ENCODE peak calls at places on chromosomes 6 and 20, in five cellular contexts. Q is mesendoderm, F is H1, S is neuronal stem cell, E is mesenchymal stem cell. O is an unnamed sample.

GRCh38 chr20:10359621-10360040 is 74.4 kb downstream of the MKKS start:
- DNase-seq in E (no peak), Q (no peak), F (no peak), S (no peak), O (peak)

GRCh38 chr20:41249371-41249770 is 68.2 kb downstream of the ZHX3 start:
- DNase-seq in S (peak), E (peak), Q (no peak), F (no peak), O (peak)

GRCh38 chr6:157861814-157862213 is 38.8 kb downstream of the SNX9 start:
- DNase-seq in S (no peak), Q (no peak), E (peak), F (no peak), O (peak)

GRCh38 chr6:40755046-40755681 is 168.0 kb upstream of the LRFN2 start:
- DNase-seq in Q (peak), S (no peak), E (peak), F (no peak), O (peak)

GRCh38 chr6:160462551-160463109 is 114.5 kb downstream of the SLC22A3 start:
- DNase-seq in E (peak), F (no peak), S (no peak), Q (no peak), O (peak)

GRCh38 chr20:36744764-36745191 is 1.1 kb downstream of the NDRG3 start:
- DNase-seq in S (no peak), Q (peak), F (no peak), E (no peak), O (peak)

GRCh38 chr6:128432394-128432793 is 88.0 kb downstream of the PTPRK start:
- DNase-seq in S (no peak), F (no peak), E (peak), Q (no peak), O (peak)

GRCh38 chr20:32494498-32495216 is 90.5 kb downstream of the NOL4L start:
- DNase-seq in S (no peak), F (no peak), E (no peak), Q (no peak), O (no peak)

GRCh38 chr20:63265891-63266515 is 6.6 kb upstream of the ARFGAP1 start:
- DNase-seq in F (no peak), E (no peak), S (no peak), Q (no peak), O (peak)

GRCh38 chr20:35286077-35286898 is 1.7 kb upstream of the EIF6 start:
- DNase-seq in E (no peak), F (no peak), S (no peak), Q (no peak), O (no peak)

GRCh38 chr20:5545381-5545941 is 204.7 kb upstream of the SHLD1 start:
- DNase-seq in S (no peak), Q (no peak), E (no peak), F (no peak), O (no peak)

GRCh38 chr6:33208089-33208967 is at the start of gene RING1:
- DNase-seq in E (peak), F (peak), Q (peak), S (peak), O (peak)

GRCh38 chr6:142313284-142313683 is 11.5 kb downstream of the ADGRG6 start:
- DNase-seq in Q (no peak), E (peak), F (no peak), S (no peak), O (peak)

DNA sequence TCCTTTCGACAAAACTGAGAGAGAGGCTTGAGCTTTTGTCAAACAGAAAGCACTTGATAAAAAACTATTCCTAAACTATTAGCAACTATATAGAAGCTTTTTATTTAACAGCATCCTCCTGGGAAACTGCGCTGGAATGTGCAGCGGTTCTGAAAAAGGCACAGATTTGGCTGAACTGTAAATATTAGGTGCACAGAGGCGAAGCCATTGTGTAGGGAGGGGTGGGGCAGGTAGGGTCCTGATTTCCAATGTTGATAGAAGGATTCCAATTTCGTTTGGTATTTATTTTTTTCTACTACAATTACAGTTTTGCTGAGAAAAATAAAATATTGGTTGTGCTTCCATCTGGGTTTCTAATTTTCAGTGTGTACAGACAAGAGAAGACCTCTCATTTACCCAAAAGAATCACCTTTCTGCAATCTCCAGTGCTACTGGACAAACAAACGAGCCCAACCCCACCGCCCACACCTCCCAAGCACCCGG is 688 bp upstream of the SH3BGRL2 start:
- DNase-seq in E (no peak), Q (no peak), F (no peak), S (no peak), O (no peak)
- H2BK120ac ChIP-seq in E (no peak), Q (no peak), F (peak), S (peak), O (no peak)

DNA sequence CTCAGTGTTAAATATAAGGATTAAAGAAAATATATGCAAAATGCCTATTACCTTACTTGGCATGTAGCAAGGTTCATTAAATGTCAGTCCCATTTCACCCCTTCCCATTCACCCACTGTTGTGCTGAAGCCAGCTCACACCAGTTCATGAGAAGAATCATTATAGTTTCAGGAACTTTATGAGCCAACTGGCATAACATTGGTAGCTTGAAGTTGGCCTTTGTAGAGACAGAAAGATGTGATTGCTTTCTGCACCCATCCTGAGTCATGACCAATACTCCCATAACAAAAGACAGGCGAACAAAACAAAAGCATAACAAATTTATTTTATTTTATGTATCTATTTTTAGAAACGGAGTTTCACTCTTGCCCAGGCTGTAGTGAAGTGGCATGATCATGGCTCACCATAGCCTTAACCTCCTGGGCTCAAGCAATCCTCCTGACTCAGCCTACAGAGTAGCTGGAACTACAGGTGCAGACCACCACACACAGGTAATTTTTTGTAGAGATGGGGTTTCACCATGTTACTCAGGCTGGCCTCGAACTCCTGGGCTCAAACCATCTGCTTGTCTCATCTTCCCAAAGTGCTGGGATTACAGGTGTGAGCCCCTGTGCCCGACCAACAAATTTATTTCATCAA is 17.6 kb upstream of the IER3 start:
- DNase-seq in Q (no peak), E (no peak), F (no peak), S (no peak), O (no peak)
- H2BK120ac ChIP-seq in Q (peak), E (no peak), F (no peak), S (no peak), O (peak)

GRCh38 chr20:59597240-59597639 is 7.1 kb upstream of the PHACTR3 start:
- DNase-seq in F (no peak), E (no peak), S (no peak), Q (no peak), O (no peak)

GRCh38 chr20:59599941-59600340 is 4.4 kb upstream of the PHACTR3 start:
- DNase-seq in Q (no peak), E (no peak), F (no peak), S (no peak), O (no peak)

GRCh38 chr20:59600472-59600871 is 3.9 kb upstream of the PHACTR3 start:
- DNase-seq in F (no peak), S (no peak), Q (no peak), E (no peak), O (no peak)

GRCh38 chr20:59598625-59599310 is 5.6 kb upstream of the PHACTR3 start:
- DNase-seq in F (peak), E (no peak), Q (peak), S (peak), O (no peak)

DNA sequence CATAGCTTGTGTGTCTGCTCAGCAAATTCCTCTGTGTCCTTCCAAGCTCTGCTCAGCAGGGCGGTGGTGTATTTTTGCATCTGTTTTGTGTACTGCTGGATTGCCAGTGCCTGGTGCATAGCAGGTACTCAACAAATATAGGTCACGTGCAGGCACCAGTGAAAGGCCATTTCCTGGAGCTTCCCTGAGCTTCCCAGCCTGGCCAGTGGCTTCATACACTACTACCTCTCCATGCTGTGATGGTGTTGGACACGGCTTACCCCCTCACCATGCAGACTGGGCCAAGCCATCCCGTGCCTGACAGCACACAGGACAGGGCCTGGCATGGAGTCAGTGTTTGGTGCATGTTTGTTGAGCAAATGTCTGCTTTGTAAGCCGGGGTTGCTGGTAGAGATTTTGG is 7.7 kb upstream of the PHACTR3 start:
- DNase-seq in S (no peak), Q (no peak), E (no peak), F (no peak), O (no peak)
- H2BK120ac ChIP-seq in S (no peak), Q (no peak), E (no peak), F (no peak), O (no peak)

GRCh38 chr6:3789018-3789895 is 37.7 kb upstream of the PXDC1 start:
- DNase-seq in E (peak), F (no peak), S (no peak), Q (no peak), O (peak)
- H2BK120ac ChIP-seq in E (no peak), F (no peak), S (no peak), Q (no peak), O (peak)

GRCh38 chr6:26056583-26057350 is 30.5 kb upstream of the HFE start:
- DNase-seq in Q (peak), F (no peak), E (no peak), S (no peak), O (peak)
- H2BK120ac ChIP-seq in Q (peak), F (peak), E (peak), S (no peak), O (peak)

GRCh38 chr6:34697544-34697836 is 923 bp upstream of the ILRUN start:
- DNase-seq in S (no peak), E (no peak), Q (no peak), F (no peak), O (no peak)

GRCh38 chr6:34695729-34696188 is 808 bp downstream of the ILRUN start:
- DNase-seq in F (no peak), Q (no peak), E (no peak), S (no peak), O (no peak)

GRCh38 chr6:34696739-34697543 is at the start of gene ILRUN:
- DNase-seq in S (peak), E (peak), F (peak), Q (peak), O (peak)

GRCh38 chr6:34697904-34698557 is 1.5 kb upstream of the ILRUN start:
- DNase-seq in F (no peak), S (no peak), Q (no peak), E (no peak), O (no peak)

GRCh38 chr6:34696189-34696738 is 303 bp downstream of the ILRUN start:
- DNase-seq in F (no peak), E (peak), S (no peak), Q (peak), O (peak)
- H2BK120ac ChIP-seq in F (no peak), E (peak), S (no peak), Q (no peak), O (peak)

DNA sequence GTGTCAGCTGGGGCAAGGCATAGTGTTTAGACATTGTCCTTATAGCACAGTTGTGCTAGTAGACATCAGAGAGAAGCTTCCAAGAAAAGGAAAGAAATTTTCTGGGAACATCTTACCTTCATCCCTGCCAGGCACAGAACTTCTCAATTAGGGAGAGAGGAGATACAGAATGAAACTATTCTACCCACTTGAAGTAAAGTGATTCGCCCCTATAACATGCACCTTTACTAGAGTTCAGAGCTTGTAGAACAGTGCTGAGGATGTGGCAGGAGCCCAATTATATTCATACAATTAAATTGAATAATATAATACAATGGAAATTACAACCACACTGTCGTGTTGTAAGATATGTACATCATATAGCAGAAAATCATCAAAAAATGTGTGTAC is 1063.9 kb upstream of the CITED2 start:
- DNase-seq in E (no peak), S (no peak), F (no peak), Q (no peak), O (peak)
- H2BK120ac ChIP-seq in E (no peak), S (no peak), F (peak), Q (no peak), O (peak)

GRCh38 chr6:16402501-16402900 is 164.1 kb downstream of the GMPR start:
- DNase-seq in F (no peak), S (no peak), Q (peak), E (peak), O (no peak)

GRCh38 chr6:16404456-16404855 is 166.1 kb downstream of the GMPR start:
- DNase-seq in F (no peak), Q (no peak), S (no peak), E (no peak), O (no peak)

GRCh38 chr6:16403831-16404230 is 165.4 kb downstream of the GMPR start:
- DNase-seq in F (no peak), Q (no peak), E (no peak), S (no peak), O (peak)

GRCh38 chr6:16400248-16400760 is 161.9 kb downstream of the GMPR start:
- DNase-seq in Q (no peak), E (no peak), S (no peak), F (no peak), O (no peak)

DNA sequence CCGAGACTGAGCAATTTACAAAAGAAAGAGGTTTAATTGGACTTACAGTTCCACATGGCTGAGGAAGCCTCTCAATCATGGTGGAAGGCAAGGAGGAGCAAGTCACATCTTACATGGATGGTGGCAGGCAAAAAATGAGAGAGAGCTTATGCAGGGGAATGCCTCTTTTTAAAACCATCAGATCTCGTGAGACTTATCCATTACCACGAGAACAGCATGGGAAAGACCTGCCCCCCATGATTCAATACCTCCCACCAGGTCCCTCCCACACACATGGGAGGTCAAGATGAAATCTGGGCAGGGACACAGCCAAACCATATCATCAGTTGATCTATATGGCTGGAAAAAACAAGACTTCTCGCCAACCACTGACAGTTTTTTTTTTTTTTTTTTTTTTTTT is 163.5 kb downstream of the GMPR start:
- DNase-seq in S (no peak), Q (no peak), E (no peak), F (no peak), O (no peak)
- H2BK120ac ChIP-seq in S (no peak), Q (no peak), E (no peak), F (no peak), O (no peak)